ENCODE peak calls at places on chromosome 22, in eight cellular contexts. N is stimulated activated CD4-positive, alpha-beta T cell treated with anti-CD3 and anti-CD28 coated beads, Interleukin-15, amount 100 ng/mL, for 1 hour; Z is astrocyte of the spinal cord; S is NCI-H1092; H is NCI-H1436 treated with DMSO at 0.1 percent for 48 hours; A is NCI-H446 treated with DMSO at 0.1 percent for 48 hours; D is COR-L47; L is A549. C is an unnamed sample.

GRCh38 chr22:40190501-40190900 is 12.8 kb downstream of the TNRC6B start:
- DNase-seq in D (no peak), N (no peak), Z (no peak), L (no peak), A (no peak), H (no peak), S (no peak), C (no peak)

GRCh38 chr22:24361976-24362646 is 65.3 kb upstream of the ADORA2A start:
- DNase-seq in Z (no peak), S (no peak), A (no peak), H (no peak), D (no peak), N (no peak), L (no peak), C (no peak)

GRCh38 chr22:34001701-34002466 is 81.6 kb upstream of the LARGE1 start:
- DNase-seq in A (no peak), L (no peak), N (no peak), Z (no peak), D (no peak), S (no peak), H (no peak), C (no peak)

GRCh38 chr22:43706558-43707328 is 105.4 kb downstream of the EFCAB6 start:
- DNase-seq in H (no peak), N (no peak), S (no peak), A (no peak), Z (no peak), D (no peak), L (no peak), C (no peak)

GRCh38 chr22:18056161-18056666 is 21.6 kb upstream of the PEX26 start:
- DNase-seq in D (no peak), H (no peak), Z (peak; percentile 60), L (peak; percentile 44), N (no peak), A (peak; percentile 56), S (no peak), C (no peak)

GRCh38 chr22:39997939-39998726 is 3.4 kb downstream of the FAM83F start:
- DNase-seq in S (peak; percentile 92), D (peak; percentile 94), L (peak; percentile 23), A (peak; percentile 30), N (no peak), H (no peak), Z (peak; percentile 18), C (no peak)

GRCh38 chr22:30890689-30891442 is 77.7 kb downstream of the MORC2 start:
- DNase-seq in H (no peak), N (no peak), S (no peak), Z (peak; percentile 17), D (peak; percentile 26), A (no peak), L (peak; percentile 36), C (no peak)

GRCh38 chr22:23180301-23180892 is at the start of gene BCR:
- DNase-seq in N (peak; percentile 34), D (peak; percentile 57), A (no peak), L (peak; percentile 42), S (peak; percentile 55), H (no peak), Z (peak; percentile 68), C (no peak)

GRCh38 chr22:27252282-27253049 is 549.1 kb downstream of the MN1 start:
- DNase-seq in L (peak; percentile 86), A (peak; percentile 70), D (no peak), H (no peak), Z (peak; percentile 88), S (no peak), N (no peak), C (no peak)

GRCh38 chr22:29700949-29701927 is 18.6 kb upstream of the CABP7 start:
- DNase-seq in Z (no peak), H (no peak), L (peak; percentile 44), D (peak; percentile 77), A (no peak), N (no peak), S (peak; percentile 77), C (no peak)

GRCh38 chr22:44901301-44901700 is 108.5 kb downstream of the PHF21B start:
- DNase-seq in A (no peak), H (no peak), Z (no peak), S (no peak), N (no peak), L (peak; percentile 31), D (no peak), C (no peak)

GRCh38 chr22:37189011-37189466 is 992 bp upstream of the C1QTNF6 start:
- DNase-seq in A (no peak), S (no peak), Z (no peak), L (no peak), H (no peak), D (no peak), N (no peak), C (no peak)

GRCh38 chr22:44272330-44272729 is 40.4 kb downstream of the SHISAL1 start:
- DNase-seq in N (no peak), A (no peak), S (no peak), H (no peak), L (no peak), D (no peak), Z (no peak), C (no peak)

GRCh38 chr22:37100589-37101127 is 8.9 kb downstream of the TMPRSS6 start:
- DNase-seq in H (no peak), D (no peak), S (no peak), L (no peak), Z (no peak), N (no peak), A (no peak), C (no peak)

GRCh38 chr22:41301085-41302015 is at the start of gene ZC3H7B:
- DNase-seq in D (peak; percentile 86), L (peak; percentile 69), A (peak; percentile 43), N (peak; percentile 65), S (peak; percentile 74), H (no peak), Z (peak; percentile 83), C (peak; percentile 66)

GRCh38 chr22:18091916-18092526 is 14.2 kb downstream of the PEX26 start:
- DNase-seq in A (no peak), Z (peak; percentile 33), L (peak; percentile 78), S (no peak), H (no peak), D (no peak), N (no peak), C (no peak)